ENCODE peak calls at places on chromosomes 3 and 15, in eight cellular contexts. C, P, K, W, M, Y, U and H are unnamed samples.

GRCh38 chr15:56754993-56755392 is 21.7 kb upstream of the ZNF280D start:
- DNase-seq in C (no peak), P (no peak), K (no peak), W (no peak), M (no peak), Y (no peak), U (no peak), H (no peak)

GRCh38 chr3:40309925-40310635 is 573 bp downstream of the EIF1B start:
- DNase-seq in C (peak; percentile 84), P (peak; percentile 43), K (peak; percentile 66), W (peak; percentile 45), M (peak; percentile 51), Y (peak; percentile 47), U (peak; percentile 37), H (peak; percentile 13)

GRCh38 chr3:126472277-126473006 is 3.2 kb downstream of the ZXDC start:
- DNase-seq in C (peak; percentile 85), P (peak; percentile 89), K (peak; percentile 73), W (peak; percentile 85), M (no peak), Y (peak; percentile 97), U (no peak), H (peak; percentile 75)

GRCh38 chr3:136957751-136958288 is at the start of gene IL20RB:
- DNase-seq in C (no peak), P (no peak), K (peak; percentile 50), W (peak; percentile 69), M (no peak), Y (no peak), U (no peak), H (peak; percentile 16)

GRCh38 chr15:29116970-29117700 is 152.5 kb downstream of the NSMCE3 start:
- DNase-seq in C (no peak), P (no peak), K (no peak), W (no peak), M (no peak), Y (no peak), U (no peak), H (no peak)

GRCh38 chr3:30585654-30586053 is 20.7 kb upstream of the TGFBR2 start:
- DNase-seq in C (no peak), P (no peak), K (no peak), W (no peak), M (no peak), Y (no peak), U (no peak), H (no peak)

GRCh38 chr3:124363451-124363850 is 366.8 kb upstream of the UMPS start:
- DNase-seq in C (no peak), P (no peak), K (peak; percentile 45), W (no peak), M (no peak), Y (no peak), U (no peak), H (peak; percentile 38)

GRCh38 chr3:23172059-23172458 is 31.1 kb upstream of the UBE2E2 start:
- DNase-seq in C (no peak), P (no peak), K (no peak), W (no peak), M (no peak), Y (no peak), U (no peak), H (no peak)

GRCh38 chr3:177358968-177359600 is 161.8 kb upstream of the TBL1XR1 start:
- DNase-seq in C (peak; percentile 72), P (peak; percentile 57), K (no peak), W (no peak), M (peak; percentile 38), Y (no peak), U (peak; percentile 76), H (no peak)

GRCh38 chr3:94070341-94070911 is 7.6 kb downstream of the NSUN3 start:
- DNase-seq in C (no peak), P (no peak), K (no peak), W (no peak), M (peak; percentile 20), Y (no peak), U (peak; percentile 66), H (no peak)

GRCh38 chr3:99332726-99333125 is 305.7 kb upstream of the COL8A1 start:
- DNase-seq in C (no peak), P (no peak), K (no peak), W (no peak), M (no peak), Y (no peak), U (no peak), H (peak; percentile 23)

GRCh38 chr3:59308684-59309083 is 258.9 kb upstream of the CFAP20DC start:
- DNase-seq in C (no peak), P (no peak), K (no peak), W (no peak), M (no peak), Y (no peak), U (no peak), H (no peak)
- TF ChIP-seq CTCF in C (no peak), P (no peak), K (no peak), W (no peak), M (no peak), Y (no peak), U (no peak), H (no peak)

DNA sequence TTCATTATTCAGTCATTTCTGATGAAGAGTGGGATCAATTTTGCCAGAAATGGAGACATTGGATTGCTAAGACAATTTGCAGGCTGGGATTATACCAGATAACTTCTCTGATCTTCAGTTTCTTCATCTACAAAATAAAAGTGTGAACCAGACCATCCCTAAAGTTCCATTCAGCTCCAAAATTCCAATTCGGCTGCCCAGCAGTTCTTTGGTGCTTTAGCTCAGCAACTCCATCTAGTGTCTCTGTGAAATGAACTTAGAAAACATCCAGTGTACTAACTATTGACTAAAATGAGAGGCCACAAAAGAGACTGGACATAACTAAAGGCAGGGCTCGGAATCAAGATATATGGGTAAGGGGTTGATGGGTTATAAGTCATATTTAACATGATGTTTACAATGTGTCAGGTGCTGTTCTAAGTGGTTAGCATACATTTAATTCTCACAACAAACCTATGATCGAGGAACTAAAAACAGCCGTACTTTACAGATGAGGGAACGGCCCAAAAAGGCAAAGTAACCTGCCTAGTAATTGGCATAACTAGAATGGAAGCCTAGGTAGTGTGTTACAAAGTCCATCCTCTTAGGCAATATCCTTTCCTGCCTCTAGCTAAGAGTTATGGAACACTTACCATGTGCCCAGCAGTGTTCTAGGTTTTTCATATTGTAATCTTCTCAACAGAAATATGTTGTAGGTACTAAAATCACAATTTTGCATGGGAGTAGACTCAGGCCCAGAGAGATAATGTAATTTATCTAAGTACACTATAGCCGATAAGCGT is 17.0 kb downstream of the THAP10 start:
- DNase-seq in C (no peak), P (no peak), K (peak; percentile 76), W (no peak), M (no peak), Y (no peak), U (no peak), H (peak; percentile 48)
- TF ChIP-seq CTCF in C (peak; percentile 45), P (no peak), K (peak; percentile 71), W (no peak), M (peak; percentile 36), Y (no peak), U (peak; percentile 22), H (peak; percentile 76)

GRCh38 chr3:28476764-28477163 is 128.1 kb upstream of the AZI2 start:
- DNase-seq in C (no peak), P (no peak), K (no peak), W (no peak), M (no peak), Y (no peak), U (no peak), H (no peak)

DNA sequence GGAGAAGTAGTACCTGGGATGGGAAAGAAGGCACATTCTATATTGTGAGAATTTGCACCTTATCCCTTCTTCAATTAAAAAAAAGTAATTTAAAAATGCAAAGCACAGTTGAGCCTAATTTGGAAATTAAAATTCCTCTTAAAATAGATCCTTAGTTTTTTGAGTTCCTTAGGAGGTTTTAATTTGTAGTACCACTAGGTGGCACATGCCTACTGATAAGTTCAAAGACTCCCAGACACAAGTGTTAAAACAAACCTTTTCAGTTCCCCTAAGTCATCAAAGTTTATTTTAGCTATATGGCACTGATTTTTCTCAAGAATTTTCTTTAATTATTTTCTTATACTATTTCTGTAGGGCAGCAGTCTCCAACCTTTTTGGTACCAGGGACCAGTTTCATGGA is 127.6 kb upstream of the AZI2 start:
- DNase-seq in C (no peak), P (no peak), K (peak; percentile 77), W (no peak), M (peak; percentile 32), Y (peak; percentile 7), U (peak; percentile 45), H (peak; percentile 26)
- TF ChIP-seq CTCF in C (peak; percentile 66), P (peak; percentile 31), K (peak; percentile 49), W (no peak), M (peak; percentile 59), Y (peak; percentile 41), U (peak; percentile 47), H (peak; percentile 84)

GRCh38 chr15:23497710-23498111 is 50.7 kb upstream of the GOLGA6L2 start:
- DNase-seq in C (no peak), P (no peak), K (no peak), W (no peak), M (no peak), Y (no peak), U (peak; percentile 6), H (peak; percentile 8)
- TF ChIP-seq CTCF in C (peak; percentile 30), P (no peak), K (peak; percentile 27), W (no peak), M (peak; percentile 21), Y (no peak), U (peak; percentile 36), H (peak; percentile 66)

GRCh38 chr3:44318929-44319328 is 19.6 kb upstream of the TCAIM start:
- DNase-seq in C (no peak), P (no peak), K (no peak), W (no peak), M (no peak), Y (peak; percentile 23), U (no peak), H (no peak)
- TF ChIP-seq CTCF in C (no peak), P (no peak), K (no peak), W (no peak), M (no peak), Y (no peak), U (no peak), H (no peak)

DNA sequence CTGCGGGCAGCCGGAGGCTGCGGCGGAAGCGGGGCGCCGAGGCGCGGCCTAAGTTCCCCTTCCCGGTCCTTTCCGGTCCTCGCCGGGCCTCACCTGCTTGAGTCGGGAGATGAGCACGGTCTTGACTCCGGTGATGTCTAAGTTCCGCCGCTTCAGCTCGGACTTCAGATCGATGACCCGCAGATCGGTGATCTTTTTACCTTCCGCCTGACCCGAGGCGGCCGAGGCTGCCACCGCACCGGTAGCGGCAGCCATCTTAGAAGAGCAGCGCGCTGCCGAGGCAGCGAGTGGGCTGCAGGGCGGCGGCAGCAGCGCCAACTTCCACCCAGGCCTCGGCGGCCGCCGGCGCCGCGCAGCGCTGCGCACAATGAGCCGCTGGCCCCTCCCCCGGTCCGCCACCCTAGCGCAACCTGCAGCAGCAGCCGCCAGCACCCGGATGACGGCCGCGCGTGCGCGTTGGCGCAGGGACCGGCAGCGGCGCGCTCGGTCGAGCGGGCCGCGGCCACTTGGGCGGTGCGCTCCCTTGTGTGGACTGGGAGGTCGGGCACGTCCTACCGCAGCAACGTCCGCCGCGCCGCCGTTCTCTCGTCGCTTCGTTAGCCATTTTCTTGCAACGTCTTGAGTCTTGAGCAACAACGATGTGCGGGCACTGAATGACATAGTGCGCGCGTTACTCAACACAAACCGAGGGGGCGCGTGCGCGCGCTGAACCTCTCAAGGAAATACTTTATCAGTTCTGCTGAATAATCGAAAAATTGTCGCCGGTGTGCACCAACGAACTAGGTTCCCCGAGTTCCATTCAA is at the start of gene SLTM:
- DNase-seq in C (peak; percentile 98), P (peak; percentile 97), K (peak; percentile 97), W (peak; percentile 87), M (peak; percentile 94), Y (peak; percentile 90), U (peak; percentile 98), H (peak; percentile 95)
- TF ChIP-seq CTCF in C (peak; percentile 41), P (peak; percentile 44), K (peak; percentile 44), W (no peak), M (no peak), Y (no peak), U (no peak), H (peak; percentile 66)